ENCODE peak calls at places on chromosomes 2 and 18, in four cellular contexts. One of them, this sample, is unnamed.

GRCh38 chr18:53920312-53921075 is 304.0 kb downstream of the MBD2 start:
- DNase-seq in AG08396: no peak
- DNase-seq in foreskin fibroblast: no peak
- DNase-seq in A172: no peak
- DNase-seq in this sample: no peak

GRCh38 chr2:38554973-38555595 is 47.6 kb downstream of the HNRNPLL start:
- DNase-seq in AG08396: no peak
- DNase-seq in foreskin fibroblast: peak; percentile 49
- DNase-seq in A172: peak; percentile 18
- DNase-seq in this sample: peak; percentile 34

GRCh38 chr2:185208261-185208660 is 530.3 kb upstream of the FSIP2 start:
- DNase-seq in AG08396: no peak
- DNase-seq in foreskin fibroblast: no peak
- DNase-seq in A172: peak; percentile 48
- DNase-seq in this sample: peak; percentile 37

GRCh38 chr2:118016911-118017310 is 3.0 kb upstream of the CCDC93 start:
- DNase-seq in AG08396: no peak
- DNase-seq in foreskin fibroblast: peak; percentile 28
- DNase-seq in A172: no peak
- DNase-seq in this sample: peak; percentile 19

GRCh38 chr2:238169708-238170251 is 11.0 kb downstream of the ERFE start:
- DNase-seq in AG08396: peak; percentile 91
- DNase-seq in foreskin fibroblast: peak; percentile 96
- DNase-seq in A172: peak; percentile 88
- DNase-seq in this sample: peak; percentile 71

GRCh38 chr2:120167272-120167671 is 55.9 kb downstream of the TMEM185B start:
- DNase-seq in AG08396: no peak
- DNase-seq in foreskin fibroblast: no peak
- DNase-seq in A172: no peak
- DNase-seq in this sample: no peak

GRCh38 chr2:17479875-17480274 is 38.4 kb downstream of the RAD51AP2 start:
- DNase-seq in AG08396: no peak
- DNase-seq in foreskin fibroblast: peak; percentile 70
- DNase-seq in A172: peak; percentile 14
- DNase-seq in this sample: no peak

GRCh38 chr2:12624911-12625598 is 91.7 kb upstream of the TRIB2 start:
- DNase-seq in AG08396: no peak
- DNase-seq in foreskin fibroblast: no peak
- DNase-seq in A172: no peak
- DNase-seq in this sample: no peak

GRCh38 chr18:36153203-36153602 is 23.5 kb downstream of the ELP2 start:
- DNase-seq in AG08396: peak; percentile 31
- DNase-seq in foreskin fibroblast: peak; percentile 71
- DNase-seq in A172: peak; percentile 87
- DNase-seq in this sample: peak; percentile 91

This sample was measured in RPMI7951.